ENCODE peak calls at places on chromosomes 3 and 15, in seven cellular contexts. K, C, O, V, S, E and Y are unnamed samples.

GRCh38 chr3:106710596-106710995 is 666.6 kb upstream of the CCDC54 start:
- DNase-seq in S (no peak), C (no peak), V (no peak), O (no peak), K (no peak), E (no peak), Y (no peak)

GRCh38 chr3:102474207-102474606 is 39.4 kb downstream of the ZPLD1 start:
- DNase-seq in O (no peak), V (no peak), C (no peak), K (no peak), E (no peak), S (no peak), Y (no peak)

GRCh38 chr3:109171479-109171878 is 35.0 kb downstream of the C3orf85 start:
- DNase-seq in K (no peak), C (no peak), S (no peak), O (no peak), E (no peak), V (no peak), Y (no peak)

GRCh38 chr15:96285306-96285705 is 45.2 kb upstream of the NR2F2 start:
- DNase-seq in O (no peak), C (no peak), V (no peak), E (no peak), S (no peak), K (peak), Y (peak)

GRCh38 chr3:133360476-133360875 is 39.4 kb upstream of the BFSP2 start:
- DNase-seq in V (no peak), C (no peak), E (no peak), K (no peak), S (no peak), O (no peak), Y (no peak)

GRCh38 chr3:27669505-27670085 is 52.5 kb downstream of the EOMES start:
- DNase-seq in O (no peak), S (peak), K (no peak), C (no peak), V (no peak), E (no peak), Y (no peak)

GRCh38 chr3:53709256-53709655 is 137.0 kb downstream of the CHDH start:
- DNase-seq in V (no peak), S (no peak), O (no peak), K (no peak), C (no peak), E (no peak), Y (no peak)

GRCh38 chr3:63015614-63016016 is 140.4 kb upstream of the CADPS start:
- DNase-seq in O (no peak), S (no peak), E (no peak), C (peak), V (no peak), K (no peak), Y (no peak)

GRCh38 chr15:55909036-55909811 is 84.2 kb downstream of the NEDD4 start:
- DNase-seq in S (no peak), C (no peak), K (peak), O (no peak), E (no peak), V (no peak), Y (no peak)

GRCh38 chr3:59065240-59065639 is 15.4 kb upstream of the CFAP20DC start:
- DNase-seq in K (no peak), C (no peak), S (peak), V (no peak), O (no peak), E (no peak), Y (no peak)

GRCh38 chr3:146169891-146170290 is 8.9 kb upstream of the PLOD2 start:
- DNase-seq in S (no peak), E (no peak), O (no peak), C (no peak), V (no peak), K (no peak), Y (no peak)

GRCh38 chr15:31031471-31032064 is 40.1 kb upstream of the MTMR10 start:
- DNase-seq in S (peak), E (no peak), V (no peak), C (no peak), O (no peak), K (peak), Y (no peak)

GRCh38 chr15:25715536-25716413 is 147.4 kb downstream of the ATP10A start:
- DNase-seq in K (no peak), C (peak), O (no peak), E (no peak), S (no peak), V (no peak), Y (no peak)

GRCh38 chr3:17632401-17633100 is 109.9 kb downstream of the TBC1D5 start:
- DNase-seq in C (no peak), O (peak), V (no peak), K (peak), S (no peak), E (no peak), Y (no peak)

GRCh38 chr15:71295242-71296031 is 180.2 kb downstream of the THSD4 start:
- DNase-seq in C (peak), S (no peak), E (no peak), O (no peak), V (no peak), K (peak), Y (peak)

GRCh38 chr15:57640935-57641682 is 49.4 kb downstream of the MYZAP start:
- DNase-seq in K (peak), V (no peak), C (no peak), O (no peak), E (no peak), S (no peak), Y (no peak)

GRCh38 chr3:58052373-58053273 is 44.4 kb downstream of the FLNB start:
- DNase-seq in C (peak), E (peak), S (no peak), O (peak), K (peak), V (peak), Y (peak)

GRCh38 chr3:34843479-34843870 is 795.9 kb upstream of the ARPP21 start:
- DNase-seq in O (no peak), V (no peak), E (no peak), S (no peak), K (no peak), C (no peak), Y (no peak)

GRCh38 chr15:56036546-56037067 is 43.2 kb upstream of the NEDD4 start:
- DNase-seq in K (no peak), S (no peak), V (no peak), C (no peak), O (no peak), E (no peak), Y (no peak)

GRCh38 chr3:159991591-159991990 is 3.0 kb downstream of the IL12A start:
- DNase-seq in E (no peak), O (no peak), S (no peak), K (no peak), V (no peak), C (no peak), Y (no peak)

GRCh38 chr15:88920186-88920891 is 7.2 kb upstream of the MFGE8 start:
- DNase-seq in K (peak), O (no peak), C (no peak), S (no peak), E (no peak), V (no peak), Y (no peak)

GRCh38 chr3:63809607-63810006 is 9.5 kb upstream of the C3orf49 start:
- DNase-seq in E (no peak), C (peak), O (no peak), V (no peak), S (no peak), K (no peak), Y (peak)

GRCh38 chr15:37098468-37099320 is 1.7 kb downstream of the MEIS2 start:
- DNase-seq in C (no peak), K (peak), V (no peak), O (no peak), S (no peak), E (no peak), Y (no peak)

GRCh38 chr3:196177967-196178366 is 33.2 kb downstream of the ZDHHC19 start:
- DNase-seq in V (no peak), E (peak), K (no peak), C (no peak), O (no peak), S (no peak), Y (no peak)

GRCh38 chr3:196180346-196180745 is 30.9 kb downstream of the ZDHHC19 start:
- DNase-seq in S (no peak), V (no peak), C (no peak), K (no peak), O (no peak), E (no peak), Y (no peak)

GRCh38 chr3:196178993-196179379 is 32.2 kb downstream of the ZDHHC19 start:
- DNase-seq in S (no peak), K (no peak), E (no peak), V (no peak), C (no peak), O (no peak), Y (no peak)

GRCh38 chr3:196181127-196181546 is 30.1 kb downstream of the ZDHHC19 start:
- DNase-seq in V (no peak), O (no peak), C (no peak), E (no peak), S (no peak), K (no peak), Y (no peak)

DNA sequence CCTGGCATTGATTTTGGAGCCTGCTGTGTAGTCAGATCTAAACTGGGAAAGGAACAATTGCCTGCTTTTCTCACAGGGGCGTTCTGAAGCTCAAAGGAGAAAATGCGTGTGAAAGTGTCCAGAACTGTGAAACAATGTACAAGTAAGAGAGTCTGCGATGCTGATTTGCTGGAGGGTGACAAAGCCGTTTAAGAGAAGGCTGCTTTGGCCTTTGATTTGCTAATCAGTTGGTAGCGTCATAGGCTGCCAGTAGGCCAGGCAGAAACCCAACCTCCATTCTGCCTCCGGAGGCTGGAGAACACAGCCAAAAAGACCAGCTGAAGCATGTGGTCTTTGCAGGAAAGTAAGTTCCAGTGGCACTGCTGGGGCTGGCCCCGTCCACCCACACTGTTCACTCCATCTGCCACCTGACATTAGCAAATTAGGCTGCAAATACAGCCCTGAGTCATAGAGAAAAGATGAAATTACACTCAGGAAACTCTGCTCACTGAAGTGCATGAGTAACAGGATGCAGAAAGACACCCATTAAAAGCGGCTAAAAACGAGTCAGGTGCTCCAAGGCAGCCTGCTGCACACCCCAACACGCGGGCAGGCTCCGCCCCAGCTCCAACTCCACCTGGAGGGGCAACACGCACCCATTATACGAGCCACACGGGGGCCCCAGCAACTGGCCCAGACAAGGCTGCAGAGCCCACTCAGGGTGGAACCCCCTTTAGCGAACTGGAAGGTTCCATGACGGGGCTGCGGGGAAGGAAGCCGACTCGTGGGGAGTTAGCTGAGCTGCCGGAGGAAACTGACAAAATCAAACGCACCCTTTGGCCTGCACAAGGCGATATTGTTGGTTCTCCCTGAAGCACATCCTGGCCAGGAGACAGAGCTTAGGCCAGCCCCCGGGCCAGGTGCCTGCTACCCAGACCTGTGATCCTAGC is 31.6 kb downstream of the ZDHHC19 start:
- DNase-seq in O (no peak), K (peak), S (peak), C (no peak), V (no peak), E (peak), Y (no peak)
- H3K4me3 ChIP-seq in O (no peak), K (no peak), S (peak), C (no peak), V (no peak), E (no peak), Y (no peak)

DNA sequence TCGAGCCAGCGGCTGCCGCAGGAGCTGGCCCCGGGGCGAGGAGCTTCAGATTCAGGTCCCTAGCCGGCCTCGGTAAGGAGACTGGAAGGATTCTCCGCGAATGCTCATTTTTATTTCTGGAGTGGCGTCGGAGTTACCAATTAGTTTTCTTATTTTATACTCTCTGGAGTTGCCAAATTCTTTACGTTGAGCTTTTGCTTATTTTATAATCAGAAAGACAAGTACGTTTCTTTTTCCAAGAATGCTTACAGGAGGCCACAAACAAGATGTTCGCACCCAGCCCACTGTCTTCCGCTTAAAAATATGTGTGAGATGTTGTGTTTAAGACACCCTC is 453 bp upstream of the GPR156 start:
- DNase-seq in E (no peak), S (no peak), V (no peak), K (no peak), C (no peak), O (no peak), Y (no peak)
- H3K4me3 ChIP-seq in E (peak), S (no peak), V (peak), K (peak), C (peak), O (peak), Y (peak)

GRCh38 chr15:45131510-45131909 is 1.7 kb downstream of the DUOX1 start:
- DNase-seq in K (no peak), E (no peak), O (no peak), V (no peak), C (no peak), S (no peak), Y (no peak)

GRCh38 chr15:45128971-45129639 is 574 bp downstream of the DUOXA1 start:
- DNase-seq in V (no peak), K (no peak), C (peak), O (no peak), E (no peak), S (no peak), Y (no peak)

GRCh38 chr15:45132844-45133560 is 3.2 kb downstream of the DUOX1 start:
- DNase-seq in S (no peak), K (no peak), C (no peak), V (no peak), E (no peak), O (no peak), Y (no peak)

GRCh38 chr15:45129651-45130129 is at the start of the genes DUOX1 and DUOXA1:
- DNase-seq in V (no peak), O (no peak), E (peak), K (no peak), S (no peak), C (peak), Y (no peak)

GRCh38 chr15:45130291-45131000 is 652 bp downstream of the DUOX1 start:
- DNase-seq in V (no peak), E (no peak), O (no peak), K (no peak), C (no peak), S (no peak), Y (no peak)
- H3K4me3 ChIP-seq in V (no peak), E (no peak), O (peak), K (no peak), C (peak), S (no peak), Y (no peak)

GRCh38 chr3:194315965-194316361 is 35.2 kb downstream of the CPN2 start:
- DNase-seq in V (no peak), K (no peak), C (peak), S (no peak), E (no peak), O (no peak), Y (no peak)
- H3K4me3 ChIP-seq in V (peak), K (peak), C (peak), S (no peak), E (no peak), O (peak), Y (peak)

GRCh38 chr3:127002195-127003174 is 19.6 kb downstream of the PLXNA1 start:
- DNase-seq in S (peak), K (peak), E (peak), C (no peak), O (peak), V (peak), Y (peak)
- H3K4me3 ChIP-seq in S (no peak), K (peak), E (no peak), C (no peak), O (no peak), V (no peak), Y (peak)

DNA sequence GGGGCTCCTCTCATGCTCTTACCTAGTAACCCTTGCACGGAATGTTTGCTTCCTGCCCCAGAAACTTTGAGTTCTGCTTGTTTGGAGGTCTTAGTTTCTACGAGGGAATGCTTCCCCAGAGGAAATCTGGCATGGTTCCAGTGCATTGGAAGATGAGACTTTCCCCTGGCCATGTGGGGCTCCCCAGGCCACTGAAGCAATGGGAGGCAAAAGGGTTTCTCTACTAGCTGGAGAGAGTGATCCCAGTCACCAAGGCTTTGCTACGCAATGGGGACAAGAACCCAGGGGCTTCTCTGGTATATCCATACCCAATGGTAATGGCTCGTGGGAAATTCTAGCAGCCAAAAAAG is 44.2 kb upstream of the RPL32 start:
- DNase-seq in S (no peak), V (no peak), C (no peak), O (no peak), K (no peak), E (no peak), Y (no peak)
- H3K4me3 ChIP-seq in S (no peak), V (no peak), C (no peak), O (no peak), K (no peak), E (no peak), Y (no peak)

DNA sequence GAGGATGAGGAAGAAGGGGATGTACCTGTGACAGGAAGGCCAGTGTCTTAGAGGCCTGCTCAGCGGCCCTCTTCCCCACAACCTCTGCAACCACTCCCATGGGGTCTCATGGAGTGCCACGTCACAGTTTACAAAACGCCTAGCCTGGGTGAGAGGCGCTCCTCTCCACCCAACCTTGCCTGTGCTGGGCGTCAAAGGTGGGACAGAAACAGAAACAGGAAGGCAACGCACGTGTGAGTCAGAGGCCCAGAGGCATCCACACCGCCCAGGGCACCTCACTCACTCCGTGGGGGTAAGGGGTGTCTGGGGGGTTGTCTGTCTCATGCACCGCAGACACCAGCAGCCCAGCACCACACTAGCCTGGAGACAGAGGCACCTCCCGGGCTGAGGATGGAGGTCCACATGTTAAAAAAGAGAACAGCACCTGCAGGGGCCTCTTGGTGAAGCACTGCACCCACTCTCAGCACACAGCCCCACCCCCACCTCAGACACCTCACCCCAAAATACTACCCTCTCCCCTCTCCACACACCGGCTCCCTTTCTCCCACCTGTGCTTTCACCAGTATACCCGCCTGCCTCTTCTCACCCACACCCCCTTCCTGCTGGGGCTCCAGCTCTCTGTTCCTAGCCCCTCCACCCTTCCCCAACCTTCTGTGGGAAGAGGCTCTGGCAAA is 4.7 kb upstream of the CALML4 start:
- DNase-seq in O (no peak), K (no peak), S (peak), V (no peak), C (peak), E (no peak), Y (no peak)
- H3K4me3 ChIP-seq in O (no peak), K (no peak), S (peak), V (no peak), C (no peak), E (no peak), Y (no peak)

GRCh38 chr3:11187678-11188077 is 33.4 kb downstream of the HRH1 start:
- DNase-seq in O (no peak), V (no peak), C (no peak), K (peak), S (no peak), E (no peak), Y (no peak)

GRCh38 chr3:11186771-11187170 is 32.5 kb downstream of the HRH1 start:
- DNase-seq in O (no peak), E (no peak), S (no peak), V (no peak), K (no peak), C (no peak), Y (peak)

GRCh38 chr3:11186318-11186692 is 32.0 kb downstream of the HRH1 start:
- DNase-seq in V (no peak), C (no peak), O (no peak), K (no peak), S (no peak), E (no peak), Y (no peak)

GRCh38 chr3:11185144-11185543 is 30.9 kb downstream of the HRH1 start:
- DNase-seq in V (no peak), S (no peak), O (no peak), C (no peak), K (no peak), E (no peak), Y (no peak)

DNA sequence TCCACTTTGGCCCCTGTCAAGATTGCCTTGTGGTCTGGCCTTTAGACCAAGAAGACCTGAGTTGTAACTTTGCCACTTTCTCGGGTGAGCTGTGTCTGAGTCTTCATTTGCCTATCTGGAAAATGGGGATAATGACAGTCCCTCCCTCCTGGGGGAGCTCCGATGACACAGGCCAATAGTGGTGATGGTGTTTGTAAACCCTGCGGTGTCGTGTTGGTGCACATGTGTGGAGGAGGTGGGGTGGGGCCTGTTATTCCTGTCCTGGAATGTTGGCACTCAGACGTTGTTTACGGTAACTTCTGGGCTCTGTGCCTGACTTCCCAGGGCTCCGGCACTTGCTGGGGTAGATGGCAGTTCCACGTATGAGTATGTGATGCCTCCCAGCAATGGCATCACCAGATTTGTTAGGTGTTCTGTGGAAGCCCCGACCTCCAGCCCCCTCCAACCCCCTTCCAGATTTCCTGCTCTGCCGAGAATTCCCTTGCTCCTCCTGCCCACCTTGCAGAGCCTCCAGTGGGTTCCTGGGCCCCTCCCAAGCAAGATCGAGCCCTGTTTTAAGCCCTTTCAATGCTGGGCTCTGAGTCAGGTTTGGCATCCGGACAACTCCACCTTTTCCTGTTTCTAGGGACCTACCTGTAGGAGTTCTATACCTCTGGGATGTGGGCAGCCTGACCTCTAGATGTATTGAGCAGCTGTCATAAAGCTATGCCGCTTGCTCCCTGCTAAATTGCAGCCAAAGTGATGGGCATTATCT is 31.4 kb downstream of the HRH1 start:
- DNase-seq in K (peak), E (peak), S (no peak), V (peak), O (no peak), C (peak), Y (peak)
- H3K4me3 ChIP-seq in K (no peak), E (no peak), S (no peak), V (peak), O (no peak), C (peak), Y (no peak)